ENCODE peak calls at places on chromosomes 1 and 21, in five cellular contexts. H is GM12891, F is NB4, P is esophagus squamous epithelium, S is adrenal gland. A is an unnamed sample.

GRCh38 chr1:17632106-17632505 is 92.6 kb downstream of the ARHGEF10L start:
- DNase-seq in H (no peak), F (no peak), P (no peak), S (no peak), A (no peak)

GRCh38 chr1:204649756-204650155 is 35.8 kb downstream of the LRRN2 start:
- DNase-seq in H (no peak), F (no peak), P (no peak), S (no peak), A (no peak)

GRCh38 chr21:29194847-29195246 is 64.4 kb downstream of the MAP3K7CL start:
- DNase-seq in H (no peak), F (no peak), P (no peak), S (no peak), A (no peak)

GRCh38 chr1:28517649-28517999 is 11.8 kb downstream of the RCC1 start:
- DNase-seq in H (no peak), F (no peak), P (no peak), S (no peak), A (no peak)

GRCh38 chr1:182977480-182977879 is 24.5 kb upstream of the SHCBP1L start:
- DNase-seq in H (no peak), F (no peak), P (no peak), S (no peak), A (no peak)

GRCh38 chr1:37612186-37612585 is 16.4 kb upstream of the GNL2 start:
- DNase-seq in H (no peak), F (no peak), P (no peak), S (no peak), A (no peak)

GRCh38 chr21:46377789-46378188 is 53.8 kb downstream of the PCNT start:
- DNase-seq in H (no peak), F (no peak), P (no peak), S (no peak), A (no peak)

GRCh38 chr1:29256979-29257804 is 20.9 kb downstream of the PTPRU start:
- DNase-seq in H (no peak), F (peak), P (no peak), S (no peak), A (no peak)

GRCh38 chr1:159197767-159198557 is 6.7 kb upstream of the ACKR1 start:
- DNase-seq in H (peak), F (peak), P (no peak), S (peak), A (peak)

GRCh38 chr1:245000872-245001188 is 136.5 kb upstream of the HNRNPU start:
- DNase-seq in H (no peak), F (no peak), P (no peak), S (no peak), A (no peak)

GRCh38 chr1:32933742-32934322 is 30.8 kb downstream of the RNF19B start:
- DNase-seq in H (no peak), F (no peak), P (no peak), S (peak), A (peak)

GRCh38 chr21:43318841-43319781 is 107.8 kb downstream of the SIK1 start:
- DNase-seq in H (no peak), F (peak), P (no peak), S (no peak), A (no peak)

GRCh38 chr1:236131916-236132315 is 10.4 kb upstream of the GPR137B start:
- DNase-seq in H (no peak), F (no peak), P (no peak), S (no peak), A (no peak)

GRCh38 chr1:20291621-20292020 is 946 bp downstream of the VWA5B1 start:
- DNase-seq in H (no peak), F (peak), P (no peak), S (no peak), A (no peak)

GRCh38 chr1:110059133-110059863 is 11.2 kb downstream of the ALX3 start:
- DNase-seq in H (no peak), F (no peak), P (no peak), S (no peak), A (no peak)

GRCh38 chr1:177799746-177800145 is 170.1 kb downstream of the SEC16B start:
- DNase-seq in H (no peak), F (no peak), P (no peak), S (no peak), A (no peak)

GRCh38 chr1:31548899-31549806 is 27.2 kb upstream of the TINAGL1 start:
- DNase-seq in H (peak), F (peak), P (peak), S (peak), A (peak)
- TF ChIP-seq POLR2A in H (no peak), F (no peak), P (no peak), S (peak), A (no peak)

DNA sequence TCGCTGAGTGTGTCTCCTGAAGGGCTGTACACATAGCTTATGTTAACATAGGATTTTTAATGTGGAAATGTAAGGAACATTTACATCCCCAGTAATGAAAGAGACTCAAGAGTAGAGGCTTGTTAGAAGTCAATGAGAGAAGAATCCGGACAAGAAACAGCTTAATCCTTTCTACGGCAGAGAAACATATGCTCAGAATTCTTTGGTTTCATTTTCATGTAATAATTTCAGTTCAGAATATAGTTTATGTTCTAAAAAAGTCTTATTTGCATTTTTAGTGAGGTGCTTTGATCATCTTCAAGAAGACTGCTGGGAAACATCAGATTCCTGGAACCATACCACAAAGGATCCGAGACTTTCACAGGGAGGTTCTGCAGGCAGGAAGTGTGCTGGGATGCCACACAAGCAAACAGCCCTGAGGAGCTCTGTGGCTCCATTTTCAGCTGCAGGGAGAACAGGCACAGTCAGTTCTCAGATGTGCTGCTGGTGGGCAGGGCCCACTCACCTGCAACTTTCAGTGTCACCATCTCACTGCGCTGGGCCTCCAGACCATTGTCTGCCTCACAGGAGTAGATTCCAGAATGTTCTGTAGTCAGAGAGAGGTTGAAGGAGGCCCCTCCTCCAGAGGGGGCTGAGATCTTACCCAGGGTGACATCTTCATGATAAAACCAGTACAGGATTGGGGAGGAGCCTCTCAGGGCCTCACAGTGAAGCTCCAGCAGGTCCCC is 28.4 kb downstream of the FCRL5 start:
- DNase-seq in H (no peak), F (no peak), P (no peak), S (no peak), A (no peak)
- TF ChIP-seq POLR2A in H (no peak), F (no peak), P (no peak), S (no peak), A (no peak)

GRCh38 chr1:201636581-201636980 is 97.7 kb downstream of the NAV1 start:
- DNase-seq in H (no peak), F (no peak), P (no peak), S (no peak), A (no peak)
- TF ChIP-seq POLR2A in H (no peak), F (no peak), P (no peak), S (no peak), A (no peak)

DNA sequence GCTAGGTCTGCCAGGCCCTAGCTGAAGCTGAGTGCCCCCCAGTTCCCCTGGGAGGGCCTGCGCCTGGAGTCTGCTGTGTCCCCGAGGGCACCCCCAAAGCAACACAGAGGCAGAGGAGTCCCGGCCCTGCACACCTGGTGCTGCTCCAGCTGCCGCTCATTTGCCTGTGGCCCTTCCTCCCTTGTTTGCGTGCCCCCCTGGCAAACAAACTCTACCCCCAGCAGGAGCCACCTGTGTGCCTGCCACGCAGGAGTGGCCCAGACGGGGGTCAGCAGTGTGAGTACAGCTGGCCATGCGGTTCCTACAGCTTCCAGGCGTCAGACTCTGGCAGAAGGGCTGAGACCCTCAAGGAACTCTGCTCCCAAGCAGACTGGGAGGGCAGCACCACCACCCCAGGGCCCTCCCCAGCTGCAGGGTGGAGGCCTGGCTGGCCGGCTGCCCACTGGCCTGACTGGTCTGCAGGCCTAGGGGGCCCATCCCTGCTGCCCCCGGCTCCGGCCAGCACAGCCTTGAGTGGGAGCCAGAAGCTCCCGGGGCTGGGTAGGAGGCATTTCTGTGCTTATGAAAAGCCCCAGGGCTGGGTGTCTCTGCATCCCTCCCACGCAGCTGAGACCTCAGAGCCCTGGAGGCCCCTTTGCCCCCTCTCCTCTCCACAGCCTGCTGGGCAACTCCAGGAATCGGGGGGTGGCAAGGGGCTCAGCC is 563 bp upstream of the TAS1R3 start:
- DNase-seq in H (no peak), F (no peak), P (no peak), S (no peak), A (no peak)
- TF ChIP-seq POLR2A in H (no peak), F (no peak), P (no peak), S (no peak), A (no peak)

GRCh38 chr1:2506007-2506860 is 20.2 kb downstream of the PANK4 start:
- DNase-seq in H (no peak), F (peak), P (no peak), S (no peak), A (no peak)

GRCh38 chr1:2508180-2508579 is 18.2 kb downstream of the PANK4 start:
- DNase-seq in H (no peak), F (no peak), P (no peak), S (no peak), A (no peak)

GRCh38 chr1:2508751-2509150 is 17.6 kb downstream of the PANK4 start:
- DNase-seq in H (no peak), F (no peak), P (no peak), S (no peak), A (no peak)

GRCh38 chr1:2506901-2507565 is 19.4 kb downstream of the PANK4 start:
- DNase-seq in H (no peak), F (no peak), P (no peak), S (no peak), A (no peak)

DNA sequence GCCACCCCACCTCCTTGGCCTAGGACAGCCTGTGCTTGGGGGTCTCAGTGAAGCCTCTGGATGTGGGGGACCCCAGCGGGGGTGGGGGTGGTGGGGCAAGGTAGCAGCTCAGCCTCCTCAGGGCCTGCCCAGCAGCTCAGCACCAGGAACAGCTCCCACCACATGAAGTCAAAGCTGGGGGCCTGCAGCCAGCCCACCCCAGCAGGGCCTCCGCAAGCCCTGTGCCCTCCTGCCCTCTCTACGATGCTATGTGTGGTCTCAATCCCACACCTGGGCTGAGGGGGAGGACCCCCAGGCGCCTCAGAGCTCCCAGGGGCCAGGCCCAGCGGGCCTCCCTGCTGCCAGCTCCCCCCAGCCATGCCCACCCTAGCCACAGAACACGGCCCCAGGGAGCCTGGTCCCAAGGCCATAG is 18.6 kb downstream of the PANK4 start:
- DNase-seq in H (no peak), F (no peak), P (no peak), S (no peak), A (no peak)
- TF ChIP-seq POLR2A in H (no peak), F (no peak), P (no peak), S (no peak), A (no peak)

DNA sequence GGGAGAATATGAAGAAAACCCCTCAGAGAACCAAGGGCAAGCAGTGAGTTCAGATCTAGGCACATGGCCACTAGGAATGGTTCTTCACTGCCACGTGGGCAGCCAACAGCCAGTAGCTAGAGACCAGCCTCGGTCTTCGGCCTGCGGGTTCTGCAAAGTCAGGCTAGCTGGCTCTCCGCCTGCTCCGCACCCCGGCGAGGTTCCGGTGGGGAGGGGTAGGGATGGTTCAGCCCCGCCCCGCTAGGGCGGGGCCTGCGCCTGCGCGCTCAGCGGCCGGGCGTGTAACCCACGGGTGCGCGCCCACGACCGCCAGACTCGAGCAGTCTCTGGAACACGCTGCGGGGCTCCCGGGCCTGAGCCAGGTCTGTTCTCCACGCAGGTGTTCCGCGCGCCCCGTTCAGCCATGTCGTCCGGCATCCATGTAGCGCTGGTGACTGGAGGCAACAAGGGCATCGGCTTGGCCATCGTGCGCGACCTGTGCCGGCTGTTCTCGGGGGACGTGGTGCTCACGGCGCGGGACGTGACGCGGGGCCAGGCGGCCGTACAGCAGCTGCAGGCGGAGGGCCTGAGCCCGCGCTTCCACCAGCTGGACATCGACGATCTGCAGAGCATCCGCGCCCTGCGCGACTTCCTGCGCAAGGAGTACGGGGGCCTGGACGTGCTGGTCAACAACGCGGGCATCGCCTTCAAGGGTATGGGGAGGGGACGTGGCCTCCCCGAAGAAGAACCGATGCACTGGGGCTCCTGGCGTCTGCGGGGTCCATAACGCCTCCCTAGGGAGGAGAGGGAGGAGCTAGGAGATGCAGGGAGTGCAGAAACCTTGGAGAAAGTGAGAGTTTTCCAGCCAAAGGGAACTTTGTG is at the start of gene CBR1:
- DNase-seq in H (peak), F (peak), P (peak), S (peak), A (peak)
- TF ChIP-seq POLR2A in H (peak), F (no peak), P (peak), S (peak), A (peak)

GRCh38 chr1:180631766-180632325 is at the start of gene XPR1:
- DNase-seq in H (peak), F (peak), P (peak), S (peak), A (peak)
- TF ChIP-seq POLR2A in H (peak), F (peak), P (peak), S (peak), A (peak)